ENCODE peak calls at places on chromosomes 5 and 9, in seven cellular contexts. Q is endothelial cell of umbilical vein; M is cardiac fibroblast; J is foreskin fibroblast; C is CD4-positive, alpha-beta T cell; X is stomach; O is right lobe of liver. A is an unnamed sample.

GRCh38 chr9:120715331-120715924 is 1.2 kb upstream of the MEGF9 start:
- DNase-seq in Q (peak), M (peak), J (peak), C (no peak), X (no peak), O (peak), A (no peak)

GRCh38 chr5:135864503-135865443 is 30.3 kb downstream of the SLC25A48 start:
- DNase-seq in Q (no peak), M (no peak), J (no peak), C (no peak), X (no peak), O (no peak), A (no peak)

GRCh38 chr9:136193891-136194279 is 11.0 kb downstream of the LHX3 start:
- DNase-seq in Q (no peak), M (no peak), J (no peak), C (no peak), X (no peak), O (no peak), A (no peak)

GRCh38 chr5:140243855-140244254 is 59.0 kb downstream of the PFDN1 start:
- DNase-seq in Q (no peak), M (no peak), J (no peak), C (no peak), X (peak), O (no peak), A (no peak)

GRCh38 chr9:122374885-122375420 is 4.1 kb downstream of the PTGS1 start:
- DNase-seq in Q (peak), M (peak), J (peak), C (no peak), X (peak), O (peak), A (no peak)

GRCh38 chr9:96217756-96218693 is 84.0 kb downstream of the HSD17B3 start:
- DNase-seq in Q (peak), M (peak), J (peak), C (peak), X (peak), O (peak), A (peak)

GRCh38 chr9:85172001-85172978 is 502.8 kb downstream of the NTRK2 start:
- DNase-seq in Q (no peak), M (peak), J (no peak), C (no peak), X (no peak), O (no peak), A (no peak)

GRCh38 chr9:136011703-136012496 is 50.7 kb upstream of the UBAC1 start:
- DNase-seq in Q (peak), M (peak), J (peak), C (no peak), X (peak), O (peak), A (no peak)

GRCh38 chr9:119360237-119360636 is 9.0 kb downstream of the BRINP1 start:
- DNase-seq in Q (no peak), M (no peak), J (no peak), C (no peak), X (no peak), O (no peak), A (no peak)

GRCh38 chr5:128669803-128670202 is 131.8 kb upstream of the FBN2 start:
- DNase-seq in Q (no peak), M (no peak), J (peak), C (no peak), X (no peak), O (no peak), A (no peak)

GRCh38 chr5:154278908-154279307 is 88.4 kb downstream of the GALNT10 start:
- DNase-seq in Q (no peak), M (no peak), J (no peak), C (no peak), X (no peak), O (no peak), A (no peak)

GRCh38 chr9:133127340-133127981 is 6.4 kb upstream of the RALGDS start:
- DNase-seq in Q (no peak), M (no peak), J (no peak), C (no peak), X (peak), O (peak), A (no peak)

GRCh38 chr9:80492221-80492620 is 920.5 kb downstream of the TLE4 start:
- DNase-seq in Q (no peak), M (no peak), J (no peak), C (no peak), X (peak), O (no peak), A (no peak)

GRCh38 chr5:176473335-176474006 is 25.3 kb downstream of the FAF2 start:
- DNase-seq in Q (no peak), M (no peak), J (no peak), C (no peak), X (no peak), O (no peak), A (no peak)

GRCh38 chr5:35374584-35374983 is 144.3 kb upstream of the PRLR start:
- DNase-seq in Q (no peak), M (no peak), J (no peak), C (no peak), X (no peak), O (no peak), A (no peak)

GRCh38 chr5:145852990-145853389 is 17.8 kb upstream of the PRELID2 start:
- DNase-seq in Q (no peak), M (no peak), J (no peak), C (no peak), X (no peak), O (no peak), A (no peak)

GRCh38 chr5:84779206-84779605 is 394.5 kb upstream of the EDIL3 start:
- DNase-seq in Q (no peak), M (peak), J (no peak), C (no peak), X (no peak), O (no peak), A (no peak)

GRCh38 chr5:85225388-85225787 is 840.7 kb upstream of the EDIL3 start:
- DNase-seq in Q (no peak), M (no peak), J (no peak), C (no peak), X (no peak), O (no peak), A (no peak)

GRCh38 chr9:35948901-35949318 is 9.0 kb downstream of the OR2S2 start:
- DNase-seq in Q (peak), M (no peak), J (no peak), C (no peak), X (no peak), O (no peak), A (no peak)

DNA sequence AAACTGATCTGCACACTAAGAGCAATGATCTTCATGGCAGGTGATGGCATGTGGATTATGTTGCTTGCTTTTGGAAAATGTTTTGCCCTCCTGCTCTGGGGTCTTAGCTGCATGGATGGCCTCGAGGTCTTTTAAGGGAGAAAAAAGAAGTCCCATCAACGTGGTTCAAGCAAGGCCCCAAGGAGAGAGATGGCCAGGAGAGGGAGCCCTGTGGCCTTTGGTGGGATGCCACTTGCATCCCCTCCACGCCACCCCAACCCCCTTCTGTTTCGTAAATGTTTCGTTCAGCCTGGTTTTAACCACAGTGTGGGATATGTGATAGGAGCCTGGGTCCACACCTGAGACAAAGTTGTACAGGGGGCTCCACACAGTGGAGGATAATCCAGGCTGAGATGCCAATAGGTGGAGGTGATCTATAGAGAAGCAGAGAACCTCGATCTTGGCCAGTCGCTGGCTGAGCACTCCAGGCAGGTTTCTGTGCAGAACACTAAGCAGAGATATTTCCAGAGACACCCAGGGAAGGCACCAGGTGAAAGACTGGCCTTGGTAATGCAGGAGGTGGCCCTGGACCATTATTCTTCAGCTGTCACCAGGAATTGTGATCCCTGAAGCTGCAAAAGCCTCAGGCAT is 25.8 kb upstream of the FRRS1L start:
- DNase-seq in Q (no peak), M (peak), J (no peak), C (no peak), X (peak), O (peak), A (no peak)
- TF ChIP-seq CTCF in Q (peak), M (peak), J (peak), C (no peak), X (peak), O (peak), A (peak)

GRCh38 chr5:95958308-95959014 is 3.2 kb downstream of the ELL2 start:
- DNase-seq in Q (no peak), M (peak), J (no peak), C (no peak), X (peak), O (peak), A (no peak)

GRCh38 chr5:95959051-95959963 is 2.3 kb downstream of the ELL2 start:
- DNase-seq in Q (peak), M (peak), J (no peak), C (no peak), X (no peak), O (peak), A (no peak)

GRCh38 chr5:95961617-95962474 is at the start of gene ELL2:
- DNase-seq in Q (peak), M (peak), J (peak), C (peak), X (peak), O (peak), A (peak)

GRCh38 chr5:95960802-95961616 is 642 bp downstream of the ELL2 start:
- DNase-seq in Q (peak), M (peak), J (peak), C (peak), X (peak), O (peak), A (peak)

DNA sequence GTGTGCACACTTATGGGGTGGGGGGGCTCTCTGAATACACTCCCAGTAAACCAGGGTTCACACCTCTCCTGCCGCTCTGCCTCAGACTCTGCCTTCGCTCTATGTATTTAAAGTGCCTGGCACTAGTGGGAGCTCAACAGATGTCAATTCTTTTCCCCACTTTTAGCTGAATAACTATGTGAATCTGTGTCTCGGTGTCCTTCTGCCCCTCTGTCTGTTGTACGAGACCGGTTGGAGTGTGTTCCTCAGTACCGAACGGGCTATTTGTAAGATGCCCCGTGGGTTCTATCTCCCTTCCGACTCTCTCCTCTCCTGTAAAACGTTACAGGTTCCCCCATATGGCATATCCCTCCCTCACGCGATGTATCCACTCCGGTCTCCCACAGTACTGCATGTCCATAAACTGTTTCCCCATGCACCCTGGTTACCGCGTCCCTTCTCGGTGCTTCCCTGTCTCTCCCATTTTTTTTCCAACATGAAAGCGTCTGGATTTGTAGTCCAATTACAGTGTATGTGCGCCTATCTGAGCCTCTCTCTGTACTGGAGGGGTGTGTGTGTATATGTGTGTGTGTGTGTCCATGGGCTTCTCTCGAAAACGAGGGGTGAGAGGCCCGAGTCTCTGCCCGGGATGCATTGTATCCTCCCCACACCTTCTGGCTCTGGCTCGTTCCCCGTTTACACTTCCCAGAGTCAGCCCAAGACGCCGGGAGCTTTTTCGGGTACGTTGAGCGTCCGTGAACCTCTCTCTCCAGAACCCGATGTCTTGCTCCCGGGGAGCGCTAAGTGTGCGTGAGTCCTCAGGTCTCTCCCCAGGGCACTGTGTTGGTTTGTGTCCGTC is 1.5 kb downstream of the ELL2 start:
- DNase-seq in Q (peak), M (peak), J (no peak), C (no peak), X (no peak), O (no peak), A (no peak)
- TF ChIP-seq CTCF in Q (no peak), M (no peak), J (no peak), C (no peak), X (peak), O (peak), A (no peak)

DNA sequence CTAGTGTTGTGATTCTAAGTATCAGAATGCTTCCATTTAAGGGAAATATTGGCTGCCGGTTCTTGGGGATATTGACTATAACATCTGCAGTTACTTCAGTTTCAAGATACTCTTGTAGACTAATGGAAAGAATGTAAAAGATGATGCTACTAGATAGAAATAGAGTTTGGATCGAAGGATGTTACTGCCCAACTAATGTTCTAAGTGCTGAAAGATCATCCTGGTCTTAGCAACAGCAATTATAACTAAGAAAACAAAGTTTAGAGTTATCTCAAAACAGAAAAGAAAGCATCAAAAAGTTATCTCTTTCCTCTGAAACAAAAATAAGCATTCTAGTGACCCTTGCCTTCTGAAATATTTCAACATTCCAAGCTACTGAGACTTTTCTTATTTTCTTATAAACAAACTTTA is 49.9 kb downstream of the ITGA1 start:
- DNase-seq in Q (no peak), M (peak), J (no peak), C (no peak), X (no peak), O (no peak), A (no peak)
- TF ChIP-seq CTCF in Q (no peak), M (no peak), J (no peak), C (no peak), X (no peak), O (no peak), A (no peak)

GRCh38 chr5:102971693-102972293 is 148.1 kb downstream of the GIN1 start:
- DNase-seq in Q (peak), M (peak), J (peak), C (no peak), X (no peak), O (no peak), A (no peak)

GRCh38 chr5:102975457-102976182 is 144.3 kb downstream of the GIN1 start:
- DNase-seq in Q (peak), M (peak), J (peak), C (no peak), X (no peak), O (no peak), A (no peak)

GRCh38 chr5:102975040-102975439 is 144.9 kb downstream of the GIN1 start:
- DNase-seq in Q (peak), M (peak), J (peak), C (no peak), X (no peak), O (no peak), A (no peak)

GRCh38 chr5:102974177-102974576 is 145.8 kb downstream of the GIN1 start:
- DNase-seq in Q (no peak), M (no peak), J (no peak), C (no peak), X (no peak), O (no peak), A (no peak)
- TF ChIP-seq CTCF in Q (no peak), M (no peak), J (no peak), C (no peak), X (no peak), O (no peak), A (no peak)

GRCh38 chr9:126293522-126293889 is 33.1 kb upstream of the MVB12B start:
- DNase-seq in Q (no peak), M (no peak), J (no peak), C (no peak), X (no peak), O (no peak), A (no peak)
- TF ChIP-seq CTCF in Q (peak), M (no peak), J (no peak), C (no peak), X (no peak), O (no peak), A (peak)

DNA sequence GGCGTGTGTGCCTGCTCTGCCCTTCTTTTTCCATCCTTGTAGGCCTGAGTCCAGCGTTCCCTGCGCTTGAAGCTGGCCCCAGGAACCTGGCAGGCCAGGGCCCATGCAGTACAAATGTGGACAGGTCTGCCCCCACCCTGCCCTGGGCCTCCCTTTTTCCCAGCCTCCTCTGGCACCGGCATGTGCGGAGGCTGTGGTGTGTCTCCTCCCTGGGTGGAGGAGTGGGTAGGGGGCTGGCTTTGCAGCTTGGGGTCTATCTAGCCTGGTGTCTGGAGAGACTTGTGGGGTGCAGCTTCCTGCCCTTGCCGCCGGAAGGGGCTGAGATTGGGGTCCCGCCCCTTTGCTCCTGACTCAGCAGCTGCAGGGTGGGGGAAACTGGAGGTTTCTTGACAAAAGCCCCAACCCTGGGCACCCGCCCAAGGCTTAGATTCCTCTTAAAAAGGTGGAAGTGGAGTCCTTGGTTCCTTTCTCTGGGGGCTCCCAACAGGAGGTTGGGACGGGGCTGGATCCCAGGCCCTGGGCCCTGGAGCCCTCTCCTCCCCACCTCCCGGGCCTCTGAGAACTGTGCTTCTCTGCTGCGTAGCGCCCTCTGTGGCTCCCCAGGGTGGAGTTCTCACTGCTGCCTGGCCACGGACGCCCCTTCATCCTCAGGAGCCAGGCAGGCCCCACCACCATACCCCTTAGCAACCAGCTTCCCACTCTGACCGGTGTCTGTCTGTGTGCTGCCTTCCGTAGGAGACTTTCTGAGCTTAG is 18.0 kb downstream of the RXRA start:
- DNase-seq in Q (no peak), M (no peak), J (no peak), C (no peak), X (no peak), O (no peak), A (no peak)
- TF ChIP-seq CTCF in Q (peak), M (no peak), J (no peak), C (no peak), X (no peak), O (no peak), A (no peak)

GRCh38 chr5:150765789-150766149 is 7.0 kb upstream of the DCTN4 start:
- DNase-seq in Q (no peak), M (no peak), J (no peak), C (no peak), X (no peak), O (no peak), A (no peak)

GRCh38 chr5:150764530-150764929 is 5.7 kb upstream of the DCTN4 start:
- DNase-seq in Q (no peak), M (no peak), J (no peak), C (no peak), X (no peak), O (no peak), A (no peak)

GRCh38 chr5:150762216-150762615 is 3.4 kb upstream of the DCTN4 start:
- DNase-seq in Q (no peak), M (peak), J (no peak), C (no peak), X (no peak), O (no peak), A (no peak)

GRCh38 chr5:150765019-150765788 is 6.4 kb upstream of the DCTN4 start:
- DNase-seq in Q (no peak), M (no peak), J (no peak), C (no peak), X (no peak), O (no peak), A (no peak)

GRCh38 chr5:150763023-150763793 is 4.4 kb upstream of the DCTN4 start:
- DNase-seq in Q (no peak), M (peak), J (peak), C (no peak), X (peak), O (peak), A (no peak)
- TF ChIP-seq CTCF in Q (no peak), M (no peak), J (no peak), C (no peak), X (no peak), O (no peak), A (peak)

DNA sequence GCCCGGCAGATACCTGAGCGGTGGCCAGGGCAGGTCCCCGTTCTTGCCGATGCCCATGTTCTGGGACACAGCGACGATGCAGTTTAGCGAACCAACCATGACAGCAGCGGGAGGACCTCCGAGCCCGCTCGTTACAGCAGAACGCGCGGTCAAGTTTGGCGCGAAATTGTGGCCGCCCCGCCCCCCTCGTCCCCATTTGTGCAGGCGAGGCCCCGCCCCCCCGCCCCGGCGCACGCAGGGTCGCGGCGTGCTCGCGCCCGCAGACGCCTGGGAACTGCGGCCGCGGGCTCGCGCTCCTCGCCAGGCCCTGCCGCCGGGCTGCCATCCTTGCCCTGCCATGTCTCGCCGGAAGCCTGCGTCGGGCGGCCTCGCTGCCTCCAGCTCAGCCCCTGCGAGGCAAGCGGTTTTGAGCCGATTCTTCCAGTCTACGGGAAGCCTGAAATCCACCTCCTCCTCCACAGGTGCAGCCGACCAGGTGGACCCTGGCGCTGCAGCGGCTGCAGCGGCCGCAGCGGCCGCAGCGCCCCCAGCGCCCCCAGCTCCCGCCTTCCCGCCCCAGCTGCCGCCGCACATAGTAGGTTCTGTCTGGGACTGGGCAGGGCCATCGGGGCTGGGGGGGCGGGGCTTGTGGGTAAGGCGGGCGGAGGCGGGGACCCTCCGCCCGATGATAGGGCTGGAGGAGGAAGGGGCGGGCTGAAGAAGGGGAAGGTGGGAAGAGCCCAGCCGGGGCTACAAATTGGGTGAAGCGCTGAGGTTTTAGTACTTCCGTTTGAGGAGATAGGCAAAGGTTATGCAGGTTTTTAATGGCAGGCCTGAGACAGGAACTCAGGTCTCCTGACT is at the start of the genes DHFR and MSH3:
- DNase-seq in Q (peak), M (peak), J (peak), C (peak), X (peak), O (peak), A (peak)
- TF ChIP-seq CTCF in Q (peak), M (no peak), J (no peak), C (no peak), X (no peak), O (peak), A (no peak)